ENCODE peak calls at places on chromosomes 3 and 15, in five cellular contexts. L is progenitor cell of endocrine pancreas, J is astrocyte of the spinal cord, D is gastrocnemius medialis, Q is body of pancreas. R is an unnamed sample.

GRCh38 chr3:146589899-146590508 is 15.1 kb downstream of the PLSCR5 start:
- DNase-seq in L (no peak), J (peak; percentile 65), D (no peak), Q (peak; percentile 38), R (no peak)

GRCh38 chr3:183524476-183524875 is 31.0 kb downstream of the KLHL6 start:
- DNase-seq in L (no peak), J (no peak), D (no peak), Q (no peak), R (no peak)

GRCh38 chr15:68990755-68991500 is 23.6 kb upstream of the NOX5 start:
- DNase-seq in L (no peak), J (no peak), D (no peak), Q (no peak), R (no peak)

GRCh38 chr15:101201411-101202174 is 50.3 kb downstream of the CHSY1 start:
- DNase-seq in L (no peak), J (peak; percentile 99), D (peak; percentile 85), Q (peak; percentile 50), R (no peak)

GRCh38 chr3:74529145-74529544 is 85.3 kb downstream of the CNTN3 start:
- DNase-seq in L (no peak), J (no peak), D (no peak), Q (no peak), R (no peak)

GRCh38 chr15:41977757-41978369 is 5.5 kb upstream of the EHD4 start:
- DNase-seq in L (no peak), J (no peak), D (no peak), Q (peak; percentile 2), R (no peak)

GRCh38 chr3:96294143-96294542 is 520.3 kb upstream of the EPHA6 start:
- DNase-seq in L (no peak), J (no peak), D (no peak), Q (no peak), R (no peak)

GRCh38 chr3:130748981-130749380 is 2.4 kb upstream of the PIK3R4 start:
- DNase-seq in L (no peak), J (no peak), D (no peak), Q (no peak), R (no peak)

GRCh38 chr15:75673426-75674247 is 25.9 kb downstream of the SNX33 start:
- DNase-seq in L (no peak), J (peak; percentile 66), D (peak; percentile 75), Q (no peak), R (no peak)

GRCh38 chr3:138470687-138471086 is 36.3 kb downstream of the ESYT3 start:
- DNase-seq in L (no peak), J (no peak), D (no peak), Q (no peak), R (no peak)

GRCh38 chr3:174667386-174667785 is 191.7 kb upstream of the NAALADL2 start:
- DNase-seq in L (no peak), J (no peak), D (no peak), Q (no peak), R (no peak)

GRCh38 chr3:128367221-128367620 is 99.5 kb downstream of the DNAJB8 start:
- DNase-seq in L (no peak), J (no peak), D (no peak), Q (no peak), R (no peak)

GRCh38 chr3:126954141-126954845 is 28.6 kb upstream of the PLXNA1 start:
- DNase-seq in L (no peak), J (no peak), D (no peak), Q (no peak), R (no peak)

GRCh38 chr3:138608322-138609214 is at the start of gene FAIM:
- DNase-seq in L (peak; percentile 46), J (peak; percentile 77), D (peak; percentile 63), Q (peak; percentile 79), R (peak; percentile 71)

GRCh38 chr3:64022451-64023186 is 675 bp downstream of the PSMD6 start:
- DNase-seq in L (no peak), J (no peak), D (peak; percentile 36), Q (peak; percentile 70), R (no peak)

GRCh38 chr3:129599607-129600006 is 6.9 kb downstream of the PLXND1 start:
- DNase-seq in L (no peak), J (peak; percentile 77), D (peak; percentile 50), Q (no peak), R (no peak)

GRCh38 chr3:194575484-194576210 is 57.6 kb downstream of the TMEM44 start:
- DNase-seq in L (no peak), J (no peak), D (peak; percentile 41), Q (no peak), R (no peak)

GRCh38 chr3:196694202-196694638 is 17.8 kb downstream of the CEP19 start:
- DNase-seq in L (no peak), J (no peak), D (no peak), Q (no peak), R (no peak)

GRCh38 chr3:37014620-37015019 is 21.3 kb downstream of the MLH1 start:
- DNase-seq in L (no peak), J (no peak), D (no peak), Q (no peak), R (no peak)

GRCh38 chr3:77296527-77296926 is 256.6 kb downstream of the ROBO2 start:
- DNase-seq in L (no peak), J (no peak), D (no peak), Q (no peak), R (no peak)

GRCh38 chr15:67164401-67164791 is 90.1 kb downstream of the AAGAB start:
- DNase-seq in L (no peak), J (peak; percentile 59), D (no peak), Q (no peak), R (no peak)

GRCh38 chr3:65864357-65864904 is 174.3 kb downstream of the MAGI1 start:
- DNase-seq in L (no peak), J (no peak), D (no peak), Q (no peak), R (no peak)

GRCh38 chr3:148102156-148102555 is 595.5 kb upstream of the AGTR1 start:
- DNase-seq in L (no peak), J (no peak), D (no peak), Q (no peak), R (no peak)

GRCh38 chr15:70936326-70936725 is 43.7 kb downstream of the LRRC49 start:
- DNase-seq in L (no peak), J (peak; percentile 24), D (no peak), Q (no peak), R (no peak)

GRCh38 chr3:129087138-129087702 is 26.6 kb downstream of the GP9 start:
- DNase-seq in L (no peak), J (peak; percentile 12), D (no peak), Q (peak; percentile 62), R (no peak)

GRCh38 chr3:123071581-123071980 is 4.8 kb downstream of the PDIA5 start:
- DNase-seq in L (no peak), J (no peak), D (no peak), Q (no peak), R (no peak)

GRCh38 chr3:166304509-166305063 is 467.4 kb upstream of the BCHE start:
- DNase-seq in L (no peak), J (no peak), D (no peak), Q (no peak), R (no peak)

GRCh38 chr3:122233109-122233952 is 49.9 kb downstream of the CASR start:
- DNase-seq in L (no peak), J (no peak), D (no peak), Q (no peak), R (peak; percentile 29)

GRCh38 chr3:166481340-166481739 is 644.1 kb upstream of the BCHE start:
- DNase-seq in L (no peak), J (no peak), D (no peak), Q (no peak), R (no peak)

GRCh38 chr3:19688767-19689166 is 245.2 kb downstream of the EFHB start:
- DNase-seq in L (no peak), J (no peak), D (no peak), Q (no peak), R (no peak)
- TF ChIP-seq CTCF in L (no peak), J (no peak), D (no peak), Q (no peak), R (no peak)

GRCh38 chr3:144424606-144425005 is 453.0 kb downstream of the DIPK2A start:
- DNase-seq in L (no peak), J (no peak), D (no peak), Q (no peak), R (no peak)
- TF ChIP-seq CTCF in L (no peak), J (no peak), D (no peak), Q (no peak), R (no peak)

GRCh38 chr3:107431048-107431297 is 53.7 kb downstream of the CCDC54 start:
- DNase-seq in L (no peak), J (no peak), D (peak; percentile 22), Q (no peak), R (no peak)

GRCh38 chr3:107429330-107430181 is 52.3 kb downstream of the CCDC54 start:
- DNase-seq in L (peak; percentile 65), J (peak; percentile 92), D (peak; percentile 53), Q (peak; percentile 62), R (peak; percentile 59)

GRCh38 chr3:107432013-107432515 is 54.8 kb downstream of the CCDC54 start:
- DNase-seq in L (no peak), J (no peak), D (no peak), Q (peak; percentile 22), R (no peak)

GRCh38 chr3:107431298-107432012 is 54.2 kb downstream of the CCDC54 start:
- DNase-seq in L (peak; percentile 52), J (peak; percentile 67), D (peak; percentile 42), Q (peak; percentile 73), R (peak; percentile 64)

DNA sequence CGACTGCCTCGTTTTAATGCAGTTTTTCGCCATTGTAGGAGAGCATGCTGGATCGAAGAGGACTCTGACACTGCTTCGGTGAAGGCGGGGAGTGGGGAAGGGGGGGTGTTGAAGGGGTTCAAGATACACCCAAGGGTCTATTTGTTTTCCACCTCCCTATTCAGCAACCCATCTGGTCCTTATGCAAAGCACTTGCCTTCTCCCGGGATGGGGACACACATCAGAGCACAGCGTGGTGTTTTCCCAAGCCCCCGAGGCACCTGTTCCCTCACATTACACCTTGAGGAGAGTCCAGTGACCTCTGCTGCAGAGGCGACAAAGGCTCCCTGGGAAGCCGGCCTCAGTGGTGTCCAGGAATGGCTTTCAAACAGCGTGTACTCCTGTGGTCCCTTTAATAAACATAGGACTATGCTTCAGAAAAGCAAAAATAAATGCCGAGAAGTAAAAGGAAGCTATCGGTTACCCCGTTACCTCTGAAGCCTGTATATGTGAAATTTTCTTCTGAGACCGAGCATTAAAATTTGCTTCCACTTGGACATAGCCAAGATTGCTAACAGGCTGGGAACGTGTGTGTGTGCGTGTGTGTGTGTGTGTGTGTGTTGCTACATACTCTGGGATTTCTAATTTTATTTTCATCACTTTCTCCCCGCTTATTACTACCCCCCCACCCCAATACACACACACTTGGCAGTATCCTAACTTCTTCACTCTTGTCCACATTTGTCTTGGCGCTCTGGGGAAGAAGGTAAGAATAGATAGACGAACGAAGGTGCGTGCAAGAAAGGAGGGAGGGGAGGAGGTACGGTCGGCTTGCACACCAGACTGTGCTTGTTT is 53.2 kb downstream of the CCDC54 start:
- DNase-seq in L (no peak), J (peak; percentile 47), D (no peak), Q (no peak), R (no peak)
- TF ChIP-seq CTCF in L (no peak), J (no peak), D (no peak), Q (no peak), R (no peak)

DNA sequence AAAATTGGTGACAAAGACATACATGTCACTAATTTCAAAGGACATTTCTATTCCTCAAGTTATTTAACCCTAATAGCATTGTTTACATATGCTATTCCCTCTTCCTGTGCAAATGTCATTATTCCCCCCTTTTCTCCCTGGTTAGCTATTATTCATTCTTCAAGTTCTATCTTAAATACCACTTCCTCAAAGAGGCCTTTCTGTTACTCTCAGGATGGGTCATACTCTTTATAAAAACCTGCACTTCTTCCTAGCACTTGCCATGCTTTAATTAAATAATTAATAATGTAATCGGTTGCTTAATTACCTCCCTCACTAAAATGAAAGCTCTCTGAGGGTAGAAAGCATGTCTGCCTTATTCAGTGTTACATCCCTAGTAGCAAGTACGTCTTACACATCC is 88.5 kb downstream of the XRN1 start:
- DNase-seq in L (no peak), J (no peak), D (no peak), Q (no peak), R (no peak)
- TF ChIP-seq CTCF in L (no peak), J (no peak), D (no peak), Q (no peak), R (no peak)